ENCODE peak calls at places on chromosomes 11 and 22, in ten cellular contexts. M is breast epithelium; T is SK-N-MC; F is right lobe of liver; Y is GM23248; S is CD8-positive, alpha-beta T cell; P is brain microvascular endothelial cell; R is pancreas; V is cardiac muscle cell; K is endodermal cell. X is an unnamed sample. For H3K36me3, the result is how much of the 10 kb centered on the place peaks cover.

GRCh38 chr11:77400775-77401469 is 73.0 kb downstream of the PAK1 start:
- DNase-seq in M (no peak), T (no peak), F (no peak), Y (no peak), S (no peak), P (no peak), R (no peak), V (no peak), K (no peak), X (no peak)

GRCh38 chr11:130828741-130829140 is 87.5 kb downstream of the SNX19 start:
- DNase-seq in M (no peak), T (no peak), F (no peak), Y (no peak), S (no peak), P (no peak), R (no peak), V (no peak), K (no peak), X (no peak)

GRCh38 chr11:128476031-128476430 is 111.3 kb downstream of the ETS1 start:
- DNase-seq in M (no peak), T (no peak), F (no peak), Y (no peak), S (no peak), P (no peak), R (no peak), V (no peak), K (no peak), X (no peak)

GRCh38 chr22:47210686-47211085 is 448.2 kb downstream of the TBC1D22A start:
- DNase-seq in M (peak), T (no peak), F (no peak), Y (no peak), S (no peak), P (no peak), R (no peak), V (no peak), K (no peak), X (no peak)

GRCh38 chr11:75014129-75014528 is 25.4 kb downstream of the NEU3 start:
- DNase-seq in M (no peak), T (no peak), F (no peak), Y (peak), S (no peak), P (peak), R (no peak), V (no peak), K (no peak), X (no peak)

GRCh38 chr11:125165111-125165663 is 636 bp downstream of the PKNOX2 start:
- DNase-seq in M (no peak), T (no peak), F (no peak), Y (peak), S (no peak), P (no peak), R (peak), V (peak), K (peak), X (peak)

GRCh38 chr11:90468923-90469322 is 246.1 kb upstream of the CHORDC1 start:
- DNase-seq in M (no peak), T (no peak), F (no peak), Y (peak), S (no peak), P (peak), R (no peak), V (no peak), K (no peak), X (no peak)

GRCh38 chr22:27212617-27213177 is 555.3 kb downstream of the MIAT start:
- DNase-seq in M (peak), T (peak), F (no peak), Y (peak), S (no peak), P (peak), R (peak), V (peak), K (no peak), X (no peak)

GRCh38 chr11:117217141-117217609 is 14.7 kb downstream of the PCSK7 start:
- DNase-seq in M (peak), T (no peak), F (no peak), Y (no peak), S (no peak), P (peak), R (no peak), V (no peak), K (no peak), X (no peak)

GRCh38 chr11:19853901-19854300 is 141.3 kb downstream of the NAV2 start:
- DNase-seq in M (no peak), T (no peak), F (no peak), Y (no peak), S (no peak), P (no peak), R (no peak), V (no peak), K (no peak), X (no peak)

GRCh38 chr22:37210041-37210803 is 2.1 kb downstream of the SSTR3 start:
- DNase-seq in M (no peak), T (no peak), F (no peak), Y (no peak), S (no peak), P (no peak), R (no peak), V (no peak), K (no peak), X (no peak)

GRCh38 chr11:130203766-130204702 is 44.5 kb downstream of the ST14 start:
- DNase-seq in M (no peak), T (no peak), F (no peak), Y (no peak), S (no peak), P (no peak), R (no peak), V (no peak), K (no peak), X (peak)

GRCh38 chr11:2741006-2741376 is 41.2 kb upstream of the KCNQ1OT1 start:
- DNase-seq in M (no peak), T (no peak), F (no peak), Y (no peak), S (no peak), P (no peak), R (no peak), V (no peak), K (no peak), X (no peak)

GRCh38 chr11:80595011-80595410 is 1154.2 kb upstream of the TENM4 start:
- DNase-seq in M (no peak), T (no peak), F (no peak), Y (no peak), S (no peak), P (peak), R (no peak), V (no peak), K (no peak), X (no peak)

GRCh38 chr11:116615211-116615865 is 157.4 kb downstream of the BUD13 start:
- DNase-seq in M (no peak), T (no peak), F (peak), Y (no peak), S (no peak), P (no peak), R (no peak), V (no peak), K (peak), X (no peak)

GRCh38 chr11:62664405-62665074 is 470 bp downstream of the C11orf98 start:
- DNase-seq in M (peak), T (no peak), F (no peak), Y (peak), S (peak), P (no peak), R (peak), V (peak), K (peak), X (peak)

GRCh38 chr11:64809781-64810241 is 540 bp downstream of the MEN1 start:
- DNase-seq in M (no peak), T (no peak), F (no peak), Y (peak), S (no peak), P (no peak), R (peak), V (peak), K (peak), X (no peak)

DNA sequence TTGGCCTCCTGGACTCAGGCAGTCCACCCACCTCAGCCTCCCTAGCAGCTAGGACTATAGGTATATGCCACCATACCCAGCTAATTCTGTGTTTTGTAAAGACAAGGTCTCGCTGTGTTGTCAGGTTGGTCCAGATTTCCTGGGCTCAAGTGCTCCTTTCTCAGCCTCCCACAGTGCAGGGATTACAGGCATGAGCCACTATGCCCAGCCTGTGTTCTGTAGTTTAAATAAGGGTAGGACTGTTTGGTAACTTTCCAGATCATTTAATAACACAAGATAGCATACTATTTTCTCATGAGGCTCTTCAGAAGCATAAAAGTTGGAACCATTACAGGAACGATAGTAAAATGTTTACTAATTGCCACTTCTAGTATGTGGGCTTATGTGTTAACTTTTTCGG is 38.1 kb upstream of the GRIK4 start:
- DNase-seq in M (no peak), T (no peak), F (no peak), Y (no peak), S (no peak), P (no peak), R (no peak), V (no peak), K (no peak), X (no peak)
- H3K36me3 ChIP-seq in M (under half), T (under half), F (under half), Y (half or more), S (under half), P (under half), R (under half), V (half or more), K (half or more), X (half or more)

GRCh38 chr22:20552913-20553401 is 45.5 kb downstream of the MED15 start:
- DNase-seq in M (no peak), T (no peak), F (no peak), Y (no peak), S (no peak), P (peak), R (peak), V (no peak), K (no peak), X (no peak)
- H3K36me3 ChIP-seq in M (under half), T (half or more), F (under half), Y (under half), S (under half), P (half or more), R (under half), V (under half), K (half or more), X (half or more)

DNA sequence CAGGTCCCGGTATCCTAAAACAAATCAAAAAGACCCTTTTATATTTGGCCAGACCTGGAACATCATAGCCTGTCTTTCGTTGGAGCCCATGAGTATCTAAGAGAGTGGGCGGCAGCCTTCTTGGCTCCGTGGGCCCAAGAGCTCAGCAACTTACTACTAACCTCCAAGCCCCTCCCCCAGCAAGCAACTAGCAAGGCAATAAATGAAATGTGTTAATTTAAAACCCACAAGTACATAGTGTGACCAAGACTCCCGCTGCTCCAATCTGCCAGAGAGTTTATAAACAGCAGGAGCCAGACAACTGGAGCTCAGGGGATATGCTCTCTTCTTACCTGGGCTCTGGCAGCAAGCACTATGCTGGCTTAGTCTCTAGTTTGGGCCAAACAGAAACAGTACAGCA is 40.8 kb upstream of the CYP2D6 start:
- DNase-seq in M (no peak), T (no peak), F (no peak), Y (no peak), S (no peak), P (no peak), R (no peak), V (no peak), K (peak), X (no peak)
- H3K36me3 ChIP-seq in M (under half), T (under half), F (under half), Y (under half), S (under half), P (under half), R (under half), V (under half), K (under half), X (under half)

GRCh38 chr11:114605370-114605769 is 9.8 kb upstream of the NXPE4 start:
- DNase-seq in M (no peak), T (no peak), F (no peak), Y (no peak), S (no peak), P (no peak), R (no peak), V (no peak), K (peak), X (no peak)
- H3K36me3 ChIP-seq in M (under half), T (under half), F (under half), Y (under half), S (under half), P (under half), R (under half), V (under half), K (under half), X (under half)

DNA sequence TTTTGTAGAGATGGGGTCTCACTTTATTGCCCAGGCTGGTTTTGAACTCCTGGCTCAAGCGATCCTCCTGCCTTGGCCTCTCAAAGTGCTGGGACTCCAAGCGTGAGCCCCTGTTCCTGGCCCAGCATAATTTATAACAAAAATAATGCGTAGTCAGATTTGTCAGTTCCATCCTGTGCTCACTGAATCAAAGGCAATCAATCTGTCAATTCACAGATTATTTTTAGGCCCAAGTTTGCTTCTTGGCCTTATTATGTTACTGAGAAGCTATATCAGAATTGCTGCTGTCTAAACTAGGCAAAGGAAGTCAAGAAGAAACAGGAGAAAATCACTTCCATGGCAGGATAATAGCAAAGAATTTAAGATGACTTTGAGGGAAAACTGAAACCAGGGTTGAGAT is 8.7 kb downstream of the DLAT start:
- DNase-seq in M (no peak), T (no peak), F (no peak), Y (no peak), S (no peak), P (no peak), R (no peak), V (no peak), K (no peak), X (no peak)
- H3K36me3 ChIP-seq in M (under half), T (half or more), F (under half), Y (under half), S (under half), P (under half), R (under half), V (half or more), K (half or more), X (under half)

GRCh38 chr22:23382796-23383195 is 197.3 kb downstream of the IGLL1 start:
- DNase-seq in M (no peak), T (no peak), F (peak), Y (no peak), S (no peak), P (no peak), R (no peak), V (no peak), K (no peak), X (no peak)
- H3K36me3 ChIP-seq in M (under half), T (under half), F (under half), Y (under half), S (under half), P (under half), R (under half), V (under half), K (under half), X (under half)

GRCh38 chr11:46537851-46538295 is 56.0 kb downstream of the AMBRA1 start:
- DNase-seq in M (peak), T (peak), F (peak), Y (peak), S (peak), P (peak), R (peak), V (peak), K (peak), X (no peak)

GRCh38 chr11:46533396-46534110 is 60.3 kb downstream of the AMBRA1 start:
- DNase-seq in M (no peak), T (no peak), F (no peak), Y (no peak), S (no peak), P (no peak), R (no peak), V (no peak), K (no peak), X (no peak)

GRCh38 chr11:46534713-46535112 is 59.1 kb downstream of the AMBRA1 start:
- DNase-seq in M (no peak), T (no peak), F (no peak), Y (no peak), S (no peak), P (no peak), R (no peak), V (no peak), K (no peak), X (no peak)

GRCh38 chr11:46537121-46537520 is 56.7 kb downstream of the AMBRA1 start:
- DNase-seq in M (no peak), T (no peak), F (no peak), Y (peak), S (no peak), P (no peak), R (no peak), V (no peak), K (peak), X (no peak)

DNA sequence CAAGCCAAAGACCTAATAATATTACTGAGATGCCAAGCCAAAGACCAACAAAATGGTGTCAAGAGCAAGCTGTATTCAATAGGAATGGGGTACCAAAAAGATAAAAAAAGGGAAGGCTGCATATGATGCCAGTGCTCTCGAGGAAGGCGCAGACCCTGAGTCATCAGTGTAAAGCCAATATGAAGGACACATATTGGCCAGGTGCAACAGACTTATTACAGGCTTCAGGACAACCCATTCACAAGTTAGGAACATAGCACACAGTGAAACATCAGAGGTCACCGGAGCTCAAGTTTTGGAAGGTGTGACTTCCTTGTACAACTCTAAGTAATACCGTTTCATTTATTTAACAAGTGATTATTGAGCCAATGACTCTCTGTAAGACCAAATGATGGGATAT is 58.1 kb downstream of the AMBRA1 start:
- DNase-seq in M (no peak), T (no peak), F (no peak), Y (no peak), S (no peak), P (no peak), R (no peak), V (no peak), K (no peak), X (no peak)
- H3K36me3 ChIP-seq in M (under half), T (under half), F (under half), Y (under half), S (under half), P (under half), R (under half), V (under half), K (under half), X (under half)

GRCh38 chr11:71500601-71501021 is 26.5 kb upstream of the KRTAP5-7 start:
- DNase-seq in M (no peak), T (no peak), F (peak), Y (no peak), S (no peak), P (no peak), R (no peak), V (no peak), K (no peak), X (no peak)

GRCh38 chr11:71498091-71498490 is 29.0 kb upstream of the KRTAP5-7 start:
- DNase-seq in M (no peak), T (no peak), F (no peak), Y (no peak), S (no peak), P (no peak), R (no peak), V (no peak), K (no peak), X (no peak)

GRCh38 chr11:71499546-71499945 is 27.5 kb upstream of the KRTAP5-7 start:
- DNase-seq in M (no peak), T (no peak), F (no peak), Y (no peak), S (no peak), P (no peak), R (no peak), V (no peak), K (no peak), X (no peak)

GRCh38 chr11:71501071-71501985 is 25.7 kb upstream of the KRTAP5-7 start:
- DNase-seq in M (no peak), T (no peak), F (no peak), Y (no peak), S (no peak), P (no peak), R (no peak), V (no peak), K (no peak), X (no peak)

GRCh38 chr11:71499125-71499524 is 27.9 kb upstream of the KRTAP5-7 start:
- DNase-seq in M (no peak), T (no peak), F (no peak), Y (no peak), S (no peak), P (peak), R (no peak), V (no peak), K (no peak), X (no peak)
- H3K36me3 ChIP-seq in M (under half), T (under half), F (under half), Y (under half), S (half or more), P (under half), R (under half), V (under half), K (under half), X (under half)

X was measured in left lung.